ENCODE peak calls at places on chromosomes 6 and 20, in six cellular contexts. One of them, this sample, is unnamed.

GRCh38 chr20:17177341-17177740 is 49.5 kb upstream of the PCSK2 start:
- DNase-seq in kidney: no peak
- DNase-seq in naive thymus-derived CD4-positive, alpha-beta T cell: no peak
- DNase-seq in psoas muscle: no peak
- DNase-seq in A549: no peak
- DNase-seq in cardiac muscle cell: no peak
- DNase-seq in this sample: no peak

GRCh38 chr6:18148304-18149025 is 6.4 kb downstream of the TPMT start:
- DNase-seq in kidney: no peak
- DNase-seq in psoas muscle: no peak
- DNase-seq in cardiac muscle cell: peak; percentile 57
- DNase-seq in A549: no peak
- DNase-seq in naive thymus-derived CD4-positive, alpha-beta T cell: no peak
- DNase-seq in this sample: peak; percentile 17

GRCh38 chr6:125918681-125919566 is 37.6 kb upstream of the HINT3 start:
- DNase-seq in A549: peak; percentile 25
- DNase-seq in naive thymus-derived CD4-positive, alpha-beta T cell: peak; percentile 68
- DNase-seq in cardiac muscle cell: peak; percentile 95
- DNase-seq in kidney: no peak
- DNase-seq in psoas muscle: no peak
- DNase-seq in this sample: peak; percentile 62

GRCh38 chr6:130367767-130368166 is 1.9 kb downstream of the TMEM200A start:
- DNase-seq in cardiac muscle cell: no peak
- DNase-seq in A549: no peak
- DNase-seq in naive thymus-derived CD4-positive, alpha-beta T cell: no peak
- DNase-seq in psoas muscle: no peak
- DNase-seq in kidney: no peak
- DNase-seq in this sample: no peak

GRCh38 chr6:27617700-27618689 is 145.1 kb upstream of the ZNF184 start:
- DNase-seq in naive thymus-derived CD4-positive, alpha-beta T cell: no peak
- DNase-seq in A549: peak; percentile 59
- DNase-seq in cardiac muscle cell: peak; percentile 70
- DNase-seq in psoas muscle: no peak
- DNase-seq in kidney: no peak
- DNase-seq in this sample: peak; percentile 70

GRCh38 chr6:135358907-135359459 is 138.6 kb downstream of the AHI1 start:
- DNase-seq in naive thymus-derived CD4-positive, alpha-beta T cell: no peak
- DNase-seq in kidney: no peak
- DNase-seq in cardiac muscle cell: peak; percentile 28
- DNase-seq in psoas muscle: no peak
- DNase-seq in A549: no peak
- DNase-seq in this sample: no peak

GRCh38 chr6:7290079-7290478 is 22.9 kb downstream of the SSR1 start:
- DNase-seq in psoas muscle: no peak
- DNase-seq in A549: no peak
- DNase-seq in cardiac muscle cell: no peak
- DNase-seq in naive thymus-derived CD4-positive, alpha-beta T cell: no peak
- DNase-seq in kidney: no peak
- DNase-seq in this sample: no peak

GRCh38 chr20:57215826-57216471 is 50.5 kb downstream of the BMP7 start:
- DNase-seq in psoas muscle: no peak
- DNase-seq in kidney: no peak
- DNase-seq in naive thymus-derived CD4-positive, alpha-beta T cell: no peak
- DNase-seq in cardiac muscle cell: no peak
- DNase-seq in A549: no peak
- DNase-seq in this sample: no peak

GRCh38 chr6:85402922-85403321 is 47.0 kb upstream of the NT5E start:
- DNase-seq in psoas muscle: no peak
- DNase-seq in cardiac muscle cell: peak; percentile 34
- DNase-seq in naive thymus-derived CD4-positive, alpha-beta T cell: no peak
- DNase-seq in kidney: no peak
- DNase-seq in A549: no peak
- DNase-seq in this sample: no peak

GRCh38 chr20:20699144-20699543 is 13.3 kb downstream of the RALGAPA2 start:
- DNase-seq in kidney: no peak
- DNase-seq in naive thymus-derived CD4-positive, alpha-beta T cell: no peak
- DNase-seq in cardiac muscle cell: no peak
- DNase-seq in A549: no peak
- DNase-seq in psoas muscle: no peak
- DNase-seq in this sample: no peak

GRCh38 chr6:99241905-99242534 is 107.5 kb downstream of the FAXC start:
- DNase-seq in psoas muscle: no peak
- DNase-seq in kidney: no peak
- DNase-seq in cardiac muscle cell: peak; percentile 26
- DNase-seq in A549: no peak
- DNase-seq in naive thymus-derived CD4-positive, alpha-beta T cell: no peak
- DNase-seq in this sample: peak; percentile 53

GRCh38 chr20:1844723-1845523 is 50.3 kb upstream of the SIRPA start:
- DNase-seq in naive thymus-derived CD4-positive, alpha-beta T cell: no peak
- DNase-seq in A549: no peak
- DNase-seq in kidney: no peak
- DNase-seq in psoas muscle: peak; percentile 66
- DNase-seq in cardiac muscle cell: peak; percentile 92
- DNase-seq in this sample: peak; percentile 54

GRCh38 chr20:15673206-15673605 is 900.0 kb downstream of the KIF16B start:
- DNase-seq in A549: no peak
- DNase-seq in kidney: no peak
- DNase-seq in psoas muscle: no peak
- DNase-seq in naive thymus-derived CD4-positive, alpha-beta T cell: no peak
- DNase-seq in cardiac muscle cell: peak; percentile 1
- DNase-seq in this sample: no peak

GRCh38 chr6:119720160-119720559 is 370.6 kb upstream of the MAN1A1 start:
- DNase-seq in naive thymus-derived CD4-positive, alpha-beta T cell: no peak
- DNase-seq in cardiac muscle cell: peak; percentile 9
- DNase-seq in A549: no peak
- DNase-seq in psoas muscle: no peak
- DNase-seq in kidney: no peak
- DNase-seq in this sample: peak; percentile 3

GRCh38 chr6:17120019-17120418 is 18.2 kb downstream of the STMND1 start:
- DNase-seq in naive thymus-derived CD4-positive, alpha-beta T cell: no peak
- DNase-seq in A549: no peak
- DNase-seq in cardiac muscle cell: no peak
- DNase-seq in psoas muscle: no peak
- DNase-seq in kidney: no peak
- DNase-seq in this sample: no peak

GRCh38 chr6:31476515-31477139 is 21.3 kb upstream of the MICB start:
- DNase-seq in A549: no peak
- DNase-seq in naive thymus-derived CD4-positive, alpha-beta T cell: no peak
- DNase-seq in kidney: no peak
- DNase-seq in cardiac muscle cell: no peak
- DNase-seq in psoas muscle: no peak
- DNase-seq in this sample: no peak

GRCh38 chr6:120852293-120852849 is 481.9 kb downstream of the TBC1D32 start:
- DNase-seq in naive thymus-derived CD4-positive, alpha-beta T cell: no peak
- DNase-seq in kidney: no peak
- DNase-seq in psoas muscle: no peak
- DNase-seq in A549: no peak
- DNase-seq in cardiac muscle cell: no peak
- DNase-seq in this sample: no peak

GRCh38 chr6:96836579-96837137 is 619 bp downstream of the GPR63 start:
- DNase-seq in A549: no peak
- DNase-seq in kidney: no peak
- DNase-seq in psoas muscle: no peak
- DNase-seq in naive thymus-derived CD4-positive, alpha-beta T cell: no peak
- DNase-seq in cardiac muscle cell: peak; percentile 25
- DNase-seq in this sample: peak; percentile 31

GRCh38 chr6:8180327-8181161 is 78.2 kb upstream of the EEF1E1 start:
- DNase-seq in psoas muscle: no peak
- DNase-seq in kidney: no peak
- DNase-seq in cardiac muscle cell: peak; percentile 50
- DNase-seq in A549: no peak
- DNase-seq in naive thymus-derived CD4-positive, alpha-beta T cell: no peak
- DNase-seq in this sample: no peak

GRCh38 chr20:6663751-6664388 is 103.6 kb upstream of the BMP2 start:
- DNase-seq in psoas muscle: no peak
- DNase-seq in A549: no peak
- DNase-seq in naive thymus-derived CD4-positive, alpha-beta T cell: no peak
- DNase-seq in cardiac muscle cell: peak; percentile 51
- DNase-seq in kidney: no peak
- DNase-seq in this sample: peak; percentile 1

GRCh38 chr6:140956567-140957306 is 1176.0 kb upstream of the GJE1 start:
- DNase-seq in naive thymus-derived CD4-positive, alpha-beta T cell: no peak
- DNase-seq in psoas muscle: no peak
- DNase-seq in kidney: no peak
- DNase-seq in cardiac muscle cell: no peak
- DNase-seq in A549: no peak
- DNase-seq in this sample: peak; percentile 66

GRCh38 chr6:53066059-53066406 is 829 bp downstream of the FBXO9 start:
- DNase-seq in naive thymus-derived CD4-positive, alpha-beta T cell: peak; percentile 44
- DNase-seq in cardiac muscle cell: peak; percentile 35
- DNase-seq in psoas muscle: peak; percentile 76
- DNase-seq in A549: peak; percentile 15
- DNase-seq in kidney: peak; percentile 86
- DNase-seq in this sample: peak; percentile 58

GRCh38 chr6:36372088-36372487 is 15.4 kb downstream of the ETV7 start:
- DNase-seq in cardiac muscle cell: no peak
- DNase-seq in naive thymus-derived CD4-positive, alpha-beta T cell: no peak
- DNase-seq in A549: no peak
- DNase-seq in psoas muscle: no peak
- DNase-seq in kidney: no peak
- DNase-seq in this sample: no peak

GRCh38 chr20:20367681-20368413 is at the start of gene INSM1:
- DNase-seq in A549: no peak
- DNase-seq in kidney: peak; percentile 71
- DNase-seq in naive thymus-derived CD4-positive, alpha-beta T cell: no peak
- DNase-seq in cardiac muscle cell: no peak
- DNase-seq in psoas muscle: no peak
- DNase-seq in this sample: peak; percentile 44

GRCh38 chr6:99867026-99867425 is 127.0 kb downstream of the MCHR2 start:
- DNase-seq in psoas muscle: no peak
- DNase-seq in naive thymus-derived CD4-positive, alpha-beta T cell: no peak
- DNase-seq in cardiac muscle cell: no peak
- DNase-seq in A549: no peak
- DNase-seq in kidney: no peak
- DNase-seq in this sample: no peak

GRCh38 chr6:17886891-17887290 is 100.5 kb downstream of the KIF13A start:
- DNase-seq in A549: no peak
- DNase-seq in naive thymus-derived CD4-positive, alpha-beta T cell: no peak
- DNase-seq in kidney: no peak
- DNase-seq in psoas muscle: no peak
- DNase-seq in cardiac muscle cell: peak; percentile 38
- DNase-seq in this sample: no peak

GRCh38 chr6:127022297-127022696 is 96.2 kb upstream of the RSPO3 start:
- DNase-seq in psoas muscle: no peak
- DNase-seq in naive thymus-derived CD4-positive, alpha-beta T cell: no peak
- DNase-seq in cardiac muscle cell: peak; percentile 31
- DNase-seq in kidney: no peak
- DNase-seq in A549: no peak
- DNase-seq in this sample: peak; percentile 3

DNA sequence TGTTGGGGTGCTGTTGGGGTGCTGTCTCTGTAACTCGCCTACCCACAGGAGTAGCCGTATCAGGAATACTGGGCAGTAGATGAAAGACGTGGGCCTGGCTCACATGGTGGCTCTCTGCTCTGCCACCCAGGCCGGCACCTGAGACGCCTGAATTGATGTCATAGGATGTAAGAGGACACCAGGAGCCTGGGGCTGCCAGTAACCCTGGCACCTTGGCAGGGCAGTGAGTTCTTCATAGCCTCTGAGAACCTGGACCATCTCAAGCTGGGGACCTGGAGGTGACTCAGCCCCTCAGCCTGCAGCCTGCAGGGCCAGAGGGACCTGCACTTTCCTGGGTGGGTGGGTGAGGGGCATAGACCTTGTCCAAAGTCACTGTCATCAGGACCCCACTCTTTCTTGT is 94.2 kb upstream of the RNF24 start:
- DNase-seq in A549: no peak
- DNase-seq in cardiac muscle cell: no peak
- DNase-seq in kidney: no peak
- DNase-seq in psoas muscle: no peak
- DNase-seq in naive thymus-derived CD4-positive, alpha-beta T cell: no peak
- DNase-seq in this sample: no peak
- H3K4me1 ChIP-seq in A549: peaks cover 63% of the 10 kb centered on the region
- H3K4me1 ChIP-seq in cardiac muscle cell: no peaks in the 10 kb centered on the region
- H3K4me1 ChIP-seq in kidney: peaks cover 8% of the 10 kb centered on the region
- H3K4me1 ChIP-seq in psoas muscle: peaks cover 6% of the 10 kb centered on the region
- H3K4me1 ChIP-seq in naive thymus-derived CD4-positive, alpha-beta T cell: no peaks in the 10 kb centered on the region
- H3K4me1 ChIP-seq in this sample: peaks cover 31% of the 10 kb centered on the region

GRCh38 chr6:106519460-106520394 is 109.6 kb downstream of the RTN4IP1 start:
- DNase-seq in naive thymus-derived CD4-positive, alpha-beta T cell: peak; percentile 80
- DNase-seq in cardiac muscle cell: peak; percentile 73
- DNase-seq in A549: peak; percentile 31
- DNase-seq in psoas muscle: peak; percentile 59
- DNase-seq in kidney: peak; percentile 80
- DNase-seq in this sample: peak; percentile 74
- H3K27ac ChIP-seq in naive thymus-derived CD4-positive, alpha-beta T cell: peak overlapping the region; percentile 86
- H3K27ac ChIP-seq in cardiac muscle cell: no peak overlapping the region
- H3K27ac ChIP-seq in A549: peak overlapping the region; percentile 78
- H3K27ac ChIP-seq in psoas muscle: no peak overlapping the region
- H3K27ac ChIP-seq in kidney: no peak overlapping the region
- H3K27ac ChIP-seq in this sample: no peak overlapping the region

GRCh38 chr20:45269056-45269455 is 14.7 kb upstream of the SLPI start:
- DNase-seq in kidney: no peak
- DNase-seq in cardiac muscle cell: no peak
- DNase-seq in A549: no peak
- DNase-seq in psoas muscle: no peak
- DNase-seq in naive thymus-derived CD4-positive, alpha-beta T cell: no peak
- DNase-seq in this sample: no peak
- H3K4me1 ChIP-seq in kidney: no peaks in the 10 kb centered on the region
- H3K4me1 ChIP-seq in cardiac muscle cell: no peaks in the 10 kb centered on the region
- H3K4me1 ChIP-seq in A549: no peaks in the 10 kb centered on the region
- H3K4me1 ChIP-seq in psoas muscle: no peaks in the 10 kb centered on the region
- H3K4me1 ChIP-seq in naive thymus-derived CD4-positive, alpha-beta T cell: no peaks in the 10 kb centered on the region
- H3K4me1 ChIP-seq in this sample: no peaks in the 10 kb centered on the region

GRCh38 chr6:106084106-106084963 is 1.8 kb upstream of the PRDM1 start:
- DNase-seq in psoas muscle: peak; percentile 73
- DNase-seq in cardiac muscle cell: peak; percentile 73
- DNase-seq in A549: peak; percentile 42
- DNase-seq in naive thymus-derived CD4-positive, alpha-beta T cell: no peak
- DNase-seq in kidney: no peak
- DNase-seq in this sample: peak; percentile 71

GRCh38 chr6:106083618-106084017 is 2.5 kb upstream of the PRDM1 start:
- DNase-seq in A549: no peak
- DNase-seq in naive thymus-derived CD4-positive, alpha-beta T cell: no peak
- DNase-seq in psoas muscle: no peak
- DNase-seq in cardiac muscle cell: no peak
- DNase-seq in kidney: no peak
- DNase-seq in this sample: no peak

GRCh38 chr6:106085984-106086832 is at the start of gene PRDM1:
- DNase-seq in kidney: peak; percentile 92
- DNase-seq in psoas muscle: peak; percentile 86
- DNase-seq in A549: peak; percentile 76
- DNase-seq in cardiac muscle cell: peak; percentile 45
- DNase-seq in naive thymus-derived CD4-positive, alpha-beta T cell: peak; percentile 72
- DNase-seq in this sample: peak; percentile 49

GRCh38 chr6:106085687-106085983 is 501 bp upstream of the PRDM1 start:
- DNase-seq in psoas muscle: no peak
- DNase-seq in kidney: no peak
- DNase-seq in A549: no peak
- DNase-seq in naive thymus-derived CD4-positive, alpha-beta T cell: no peak
- DNase-seq in cardiac muscle cell: no peak
- DNase-seq in this sample: no peak

GRCh38 chr6:106084973-106085686 is 1.0 kb upstream of the PRDM1 start:
- DNase-seq in kidney: no peak
- DNase-seq in A549: no peak
- DNase-seq in psoas muscle: no peak
- DNase-seq in naive thymus-derived CD4-positive, alpha-beta T cell: no peak
- DNase-seq in cardiac muscle cell: no peak
- DNase-seq in this sample: no peak
- H3K27ac ChIP-seq in kidney: no peak overlapping the region
- H3K27ac ChIP-seq in A549: peak overlapping the region; percentile 88
- H3K27ac ChIP-seq in psoas muscle: peak overlapping the region; percentile 30
- H3K27ac ChIP-seq in naive thymus-derived CD4-positive, alpha-beta T cell: no peak overlapping the region
- H3K27ac ChIP-seq in cardiac muscle cell: no peak overlapping the region
- H3K27ac ChIP-seq in this sample: no peak overlapping the region

This sample was measured in A673.